ENCODE peak calls at places on chromosomes 13 and 19, in six cellular contexts. U, R, B, Z, D and Y are unnamed samples.
A peak's percentile ranks its signal among the peaks of the same experiment; 100 is the strongest.

GRCh38 chr19:18086590-18087138 is at the start of gene IL12RB1:
- DNase-seq in U (no peak), B (no peak), D (no peak), R (no peak), Z (peak; percentile 88), Y (no peak)

GRCh38 chr13:102089177-102089576 is 312.7 kb downstream of the FGF14 start:
- DNase-seq in B (no peak), D (no peak), R (no peak), U (no peak), Z (no peak), Y (no peak)

GRCh38 chr13:96984061-96984508 is 10.2 kb downstream of the OXGR1 start:
- DNase-seq in B (no peak), Z (peak; percentile 81), R (peak; percentile 20), D (no peak), U (no peak), Y (peak; percentile 79)

GRCh38 chr13:114101325-114101821 is 31.1 kb downstream of the RASA3 start:
- DNase-seq in Z (peak; percentile 68), B (no peak), U (no peak), R (no peak), D (no peak), Y (peak; percentile 35)

GRCh38 chr19:7109678-7110289 is 40.3 kb downstream of the ZNF557 start:
- DNase-seq in Z (no peak), U (no peak), D (no peak), B (no peak), R (no peak), Y (no peak)

GRCh38 chr13:30690282-30691188 is 44.8 kb upstream of the ALOX5AP start:
- DNase-seq in R (peak; percentile 77), Z (peak; percentile 86), D (no peak), U (peak; percentile 49), B (peak; percentile 99), Y (peak; percentile 43)

GRCh38 chr13:73883162-73883561 is 251.0 kb downstream of the KLF12 start:
- DNase-seq in B (no peak), Z (no peak), D (no peak), U (no peak), R (no peak), Y (no peak)

GRCh38 chr19:4376245-4376990 is 23.9 kb downstream of the SH3GL1 start:
- DNase-seq in B (no peak), Z (no peak), U (no peak), D (no peak), R (no peak), Y (no peak)

GRCh38 chr13:37914781-37915391 is 45.3 kb upstream of the TRPC4 start:
- DNase-seq in B (peak; percentile 11), U (no peak), Z (no peak), R (no peak), D (no peak), Y (no peak)

GRCh38 chr13:66911411-66911939 is 318.7 kb downstream of the PCDH9 start:
- DNase-seq in B (no peak), D (no peak), Z (no peak), R (no peak), U (no peak), Y (no peak)

GRCh38 chr13:56735537-56735942 is 405.2 kb upstream of the PRR20A start:
- DNase-seq in Z (peak; percentile 50), B (no peak), U (no peak), D (no peak), R (no peak), Y (no peak)

GRCh38 chr19:44741841-44742352 is 6.6 kb upstream of the BCL3 start:
- DNase-seq in U (peak; percentile 97), R (peak; percentile 98), B (peak; percentile 100), D (peak; percentile 65), Z (peak; percentile 94), Y (peak; percentile 99)

GRCh38 chr13:21663197-21663596 is 7.7 kb upstream of the FGF9 start:
- DNase-seq in U (no peak), R (no peak), B (no peak), D (no peak), Z (no peak), Y (no peak)

DNA sequence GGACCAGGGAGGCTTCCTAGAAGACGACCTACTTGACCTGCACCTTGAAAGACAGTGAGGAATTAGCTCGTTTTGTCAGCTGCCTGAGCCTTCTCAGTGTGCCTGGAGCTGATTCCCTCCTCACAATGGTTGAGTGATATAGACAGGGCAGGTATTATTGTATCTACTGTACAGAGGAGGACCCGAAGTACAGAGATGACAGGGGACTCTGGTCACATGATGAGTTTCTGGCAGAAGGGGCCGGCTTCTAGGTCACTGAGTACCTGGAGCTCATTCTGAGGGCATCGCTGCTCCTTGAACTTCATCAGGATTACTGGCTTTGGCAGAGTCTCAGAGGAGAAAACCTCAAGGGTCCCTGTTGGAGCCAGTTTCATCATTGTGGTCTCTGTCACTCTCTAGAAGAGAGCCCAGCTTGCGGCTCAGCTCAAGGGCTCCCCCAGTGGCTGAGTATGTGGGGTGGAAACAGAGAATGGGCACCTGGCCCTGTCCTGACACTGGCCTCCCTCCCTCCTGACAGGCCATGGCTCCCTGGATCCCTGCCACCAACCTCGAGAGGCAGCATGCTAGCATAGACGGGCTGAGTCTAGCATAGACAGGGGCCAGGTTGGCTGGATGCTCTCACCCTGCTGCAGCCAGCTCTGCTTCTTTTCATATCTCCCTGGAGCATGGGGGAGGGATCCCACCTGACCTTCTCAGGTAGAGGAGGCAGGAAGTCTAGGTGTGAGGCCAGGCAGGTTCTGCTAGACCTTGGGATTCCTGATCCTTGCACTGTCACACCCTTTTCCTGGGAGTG is 38.7 kb downstream of the NFIX start:
- DNase-seq in B (peak; percentile 45), D (no peak), Z (no peak), U (peak; percentile 68), R (peak; percentile 68), Y (peak; percentile 97)
- TF ChIP-seq POLR2A in B (no peak), D (no peak), Z (no peak), U (no peak), R (no peak), Y (peak; percentile 22)

GRCh38 chr13:94313321-94313720 is 166.2 kb downstream of the DCT start:
- DNase-seq in B (no peak), D (no peak), U (no peak), Z (no peak), R (no peak), Y (no peak)
- H3K4me1 ChIP-seq in B (peaks cover 12% of the 10 kb centered on the region), D (no peaks in the 10 kb centered on the region), U (peaks cover 13% of the 10 kb centered on the region), Z (peaks cover 19% of the 10 kb centered on the region), R (peaks cover 5% of the 10 kb centered on the region), Y (no peaks in the 10 kb centered on the region)

GRCh38 chr19:32309711-32310390 is 35.6 kb upstream of the ZNF507 start:
- DNase-seq in Z (no peak), B (no peak), R (no peak), U (no peak), D (no peak), Y (no peak)

GRCh38 chr19:32311371-32311770 is 34.0 kb upstream of the ZNF507 start:
- DNase-seq in Z (no peak), B (no peak), U (no peak), R (no peak), D (no peak), Y (no peak)

GRCh38 chr19:32307591-32307990 is 37.8 kb upstream of the ZNF507 start:
- DNase-seq in D (no peak), R (no peak), U (no peak), Z (no peak), B (no peak), Y (no peak)

GRCh38 chr19:32313866-32314265 is 31.5 kb upstream of the ZNF507 start:
- DNase-seq in B (no peak), Z (no peak), R (no peak), D (no peak), U (no peak), Y (no peak)

GRCh38 chr19:32308436-32309077 is 36.9 kb upstream of the ZNF507 start:
- DNase-seq in Z (no peak), U (no peak), D (no peak), R (no peak), B (no peak), Y (no peak)
- TF ChIP-seq CTCF in Z (no peak), U (no peak), D (no peak), R (no peak), B (no peak), Y (no peak)

DNA sequence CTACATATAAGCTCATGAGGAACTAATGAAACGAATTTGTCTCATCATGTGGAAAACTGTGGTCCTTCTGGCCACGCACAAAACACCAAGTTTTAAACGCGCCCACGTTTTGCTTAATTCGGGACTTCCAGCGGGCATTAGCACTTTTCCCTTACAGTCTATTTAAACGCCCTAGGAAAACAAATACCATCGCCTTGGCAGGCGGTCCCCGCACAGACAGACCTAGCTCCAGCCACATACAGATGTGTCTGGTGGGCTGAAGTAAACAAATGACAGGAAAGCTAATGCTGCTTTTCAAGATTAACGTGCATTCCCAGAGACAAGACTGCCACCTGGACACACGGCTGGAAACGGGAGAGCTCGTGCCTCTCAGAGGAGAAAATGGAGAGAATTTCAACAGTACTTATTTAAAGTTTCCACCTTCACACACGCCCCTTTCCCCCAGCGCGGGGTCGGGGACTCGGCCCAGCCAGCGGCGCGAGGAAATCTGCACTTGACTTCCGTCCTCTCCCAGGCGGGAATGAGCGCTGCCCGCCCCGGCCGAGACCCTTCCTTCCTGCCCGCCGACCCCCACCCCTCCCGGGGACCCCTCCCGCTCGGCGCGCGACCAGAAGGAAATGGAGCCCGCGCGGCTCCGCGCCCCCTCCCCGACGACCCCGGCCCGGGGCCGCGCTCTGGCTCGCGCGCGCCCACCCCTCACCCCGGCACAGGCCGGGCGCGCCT is 929 bp downstream of the USP12 start:
- DNase-seq in R (peak; percentile 21), D (no peak), B (no peak), Z (peak; percentile 90), U (peak; percentile 15), Y (peak; percentile 48)
- TF ChIP-seq POLR2A in R (no peak), D (no peak), B (peak; percentile 65), Z (no peak), U (no peak), Y (no peak)

DNA sequence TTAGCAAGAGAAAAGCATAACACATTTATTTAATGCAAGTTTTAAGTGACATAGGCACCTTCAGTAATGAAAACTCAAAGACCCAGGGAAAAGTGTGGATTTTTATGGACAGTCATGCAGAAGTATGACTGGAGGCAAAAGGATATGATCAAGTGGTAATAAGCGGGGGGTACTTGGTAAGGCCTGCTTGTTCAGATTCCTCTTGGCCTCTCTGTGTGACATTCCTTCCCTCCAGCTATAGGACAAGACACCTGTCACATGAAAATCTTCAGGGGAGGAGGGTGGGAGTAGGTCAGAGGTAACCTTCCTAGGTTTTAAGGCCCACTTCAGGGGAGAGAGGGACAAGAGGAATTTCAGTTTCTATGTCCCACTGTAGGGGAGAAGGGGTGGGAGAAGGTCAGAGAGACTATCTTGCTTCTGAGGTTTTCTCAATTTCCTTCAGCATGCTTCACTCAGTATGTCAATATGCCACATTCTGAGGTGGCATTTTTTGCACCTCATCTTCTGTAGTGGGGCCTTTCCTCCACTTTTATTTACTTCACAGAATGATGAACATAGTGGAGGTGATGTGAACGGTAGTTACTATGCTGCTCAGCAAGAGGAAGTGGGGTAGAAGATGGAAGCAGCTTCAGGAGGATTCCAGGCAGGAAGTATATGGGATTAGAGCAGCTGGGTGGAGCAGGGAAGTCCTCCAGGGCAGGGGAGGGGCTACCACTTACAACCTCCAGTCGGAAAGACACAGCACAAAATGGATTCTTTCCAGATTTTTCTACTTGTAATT is 73.2 kb upstream of the RFC3 start:
- DNase-seq in D (no peak), B (no peak), R (no peak), Z (no peak), U (no peak), Y (peak; percentile 36)
- H3K4me1 ChIP-seq in D (no peaks in the 10 kb centered on the region), B (no peaks in the 10 kb centered on the region), R (peaks cover 7% of the 10 kb centered on the region), Z (peaks cover 9% of the 10 kb centered on the region), U (no peaks in the 10 kb centered on the region), Y (peaks cover 17% of the 10 kb centered on the region)

DNA sequence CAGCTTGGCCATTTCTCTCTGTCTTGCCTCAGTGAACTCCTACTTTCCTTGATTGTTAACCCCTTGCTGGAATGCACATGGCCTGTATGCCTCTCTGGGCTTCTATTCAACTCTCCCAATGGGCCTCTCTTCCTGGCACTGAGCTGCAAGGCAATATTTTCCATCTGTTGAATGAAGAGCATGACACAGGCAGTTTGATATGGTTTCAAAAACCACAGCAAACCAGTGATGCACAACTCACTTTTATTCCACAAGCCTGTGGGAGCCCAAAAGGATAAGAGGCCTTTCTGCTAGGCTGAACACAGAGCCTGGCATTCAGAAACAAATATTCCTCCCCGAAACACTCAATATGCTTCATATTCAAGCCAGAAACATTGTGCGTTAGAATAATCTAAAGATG is 443.0 kb upstream of the SPRY2 start:
- DNase-seq in U (no peak), D (no peak), B (no peak), Z (no peak), R (no peak), Y (peak; percentile 32)
- TF ChIP-seq CTCF in U (no peak), D (no peak), B (no peak), Z (no peak), R (no peak), Y (no peak)